ENCODE peak calls at places on chromosomes 13 and 19, in ten cellular contexts. C, Q, G, D, B, H, I, F, K and R are unnamed samples.

GRCh38 chr13:98089826-98090225 is 53.1 kb upstream of the FARP1 start:
- DNase-seq in C (no peak), Q (no peak), G (no peak), D (no peak), B (no peak), H (no peak), I (no peak), F (no peak), K (peak; percentile 21), R (no peak)

GRCh38 chr19:54947381-54947780 is at the start of gene NLRP7:
- DNase-seq in C (no peak), Q (no peak), G (no peak), D (no peak), B (no peak), H (no peak), I (no peak), F (peak; percentile 23), K (no peak), R (no peak)

GRCh38 chr13:21486322-21486721 is 27.2 kb upstream of the ZDHHC20 start:
- DNase-seq in C (no peak), Q (no peak), G (no peak), D (no peak), B (no peak), H (no peak), I (no peak), F (no peak), K (no peak), R (no peak)

GRCh38 chr19:49869009-49869483 is 1.7 kb upstream of the PNKP start:
- DNase-seq in C (no peak), Q (no peak), G (no peak), D (no peak), B (no peak), H (no peak), I (no peak), F (no peak), K (no peak), R (no peak)

GRCh38 chr13:42747399-42747873 is 33.9 kb upstream of the FAM216B start:
- DNase-seq in C (peak; percentile 11), Q (peak; percentile 30), G (no peak), D (no peak), B (no peak), H (no peak), I (peak; percentile 99), F (no peak), K (peak; percentile 100), R (no peak)

GRCh38 chr13:30830638-30830965 is 75.5 kb upstream of the MEDAG start:
- DNase-seq in C (no peak), Q (no peak), G (no peak), D (no peak), B (no peak), H (no peak), I (no peak), F (no peak), K (no peak), R (no peak)

GRCh38 chr13:19089315-19089714 is 92.3 kb downstream of the TUBA3C start:
- DNase-seq in C (no peak), Q (no peak), G (no peak), D (no peak), B (no peak), H (no peak), I (no peak), F (no peak), K (no peak), R (no peak)

GRCh38 chr19:55178781-55179569 is 1.1 kb downstream of the SYT5 start:
- DNase-seq in C (peak; percentile 90), Q (peak; percentile 69), G (peak; percentile 61), D (no peak), B (no peak), H (peak; percentile 91), I (peak; percentile 95), F (peak; percentile 93), K (peak; percentile 90), R (peak; percentile 83)

GRCh38 chr13:27775943-27776342 is 16.3 kb upstream of the GSX1 start:
- DNase-seq in C (no peak), Q (no peak), G (no peak), D (no peak), B (no peak), H (no peak), I (no peak), F (peak; percentile 29), K (no peak), R (no peak)

GRCh38 chr13:27774651-27775050 is 17.6 kb upstream of the GSX1 start:
- DNase-seq in C (no peak), Q (no peak), G (no peak), D (no peak), B (no peak), H (no peak), I (no peak), F (no peak), K (no peak), R (no peak)

GRCh38 chr13:27774169-27774568 is 18.1 kb upstream of the GSX1 start:
- DNase-seq in C (no peak), Q (no peak), G (no peak), D (no peak), B (no peak), H (no peak), I (no peak), F (no peak), K (no peak), R (no peak)

GRCh38 chr13:27772651-27773425 is 19.4 kb upstream of the GSX1 start:
- DNase-seq in C (no peak), Q (no peak), G (no peak), D (no peak), B (no peak), H (no peak), I (no peak), F (no peak), K (no peak), R (no peak)

GRCh38 chr13:27770809-27771208 is 21.5 kb upstream of the GSX1 start:
- DNase-seq in C (peak; percentile 30), Q (peak; percentile 53), G (no peak), D (no peak), B (no peak), H (no peak), I (peak; percentile 8), F (peak; percentile 56), K (peak; percentile 44), R (no peak)
- TF ChIP-seq CTCF in C (peak; percentile 20), Q (peak; percentile 19), G (no peak), D (peak; percentile 43), B (no peak), H (peak; percentile 56), I (peak; percentile 52), F (no peak), K (peak; percentile 65), R (peak; percentile 63)

DNA sequence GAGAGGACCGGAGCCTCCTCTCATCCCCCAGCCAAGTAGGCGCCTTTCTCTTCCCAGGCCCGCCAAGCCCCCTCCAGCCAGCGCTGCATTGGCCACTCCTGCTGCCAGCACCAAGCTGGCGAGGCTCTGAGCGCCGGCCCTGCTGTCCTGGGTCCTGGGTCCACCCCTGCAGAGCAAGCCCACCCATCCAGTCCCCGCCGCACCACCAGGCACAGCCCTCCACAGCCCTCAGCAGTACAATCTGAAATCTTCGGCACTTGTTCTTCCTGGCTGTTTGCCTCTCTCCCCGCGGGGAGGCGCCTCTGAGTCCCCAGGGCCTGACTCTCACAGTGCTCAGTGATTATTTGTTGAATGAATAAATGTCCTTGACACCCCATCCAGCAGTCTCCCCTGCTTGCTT is 236.4 kb upstream of the SGCG start:
- DNase-seq in C (no peak), Q (no peak), G (no peak), D (no peak), B (no peak), H (no peak), I (no peak), F (peak; percentile 43), K (no peak), R (no peak)
- TF ChIP-seq CTCF in C (no peak), Q (no peak), G (no peak), D (peak; percentile 26), B (no peak), H (no peak), I (no peak), F (no peak), K (no peak), R (no peak)

GRCh38 chr19:10226021-10226375 is 5.1 kb downstream of the S1PR2 start:
- DNase-seq in C (no peak), Q (no peak), G (no peak), D (no peak), B (no peak), H (no peak), I (no peak), F (no peak), K (no peak), R (no peak)

GRCh38 chr19:10228925-10229324 is 2.2 kb downstream of the S1PR2 start:
- DNase-seq in C (peak; percentile 9), Q (peak; percentile 35), G (no peak), D (no peak), B (no peak), H (peak; percentile 23), I (peak; percentile 35), F (peak; percentile 54), K (peak; percentile 61), R (no peak)

GRCh38 chr19:10226376-10227214 is 4.5 kb downstream of the S1PR2 start:
- DNase-seq in C (no peak), Q (no peak), G (peak; percentile 83), D (no peak), B (peak; percentile 54), H (no peak), I (peak; percentile 55), F (no peak), K (peak; percentile 64), R (peak; percentile 73)

GRCh38 chr19:10228393-10228792 is 2.7 kb downstream of the S1PR2 start:
- DNase-seq in C (no peak), Q (no peak), G (no peak), D (no peak), B (no peak), H (no peak), I (no peak), F (no peak), K (no peak), R (no peak)

GRCh38 chr19:10227215-10227971 is 3.7 kb downstream of the S1PR2 start:
- DNase-seq in C (no peak), Q (no peak), G (peak; percentile 32), D (no peak), B (no peak), H (no peak), I (no peak), F (peak; percentile 52), K (peak; percentile 47), R (no peak)
- TF ChIP-seq CTCF in C (no peak), Q (no peak), G (no peak), D (peak; percentile 65), B (no peak), H (no peak), I (peak; percentile 19), F (no peak), K (peak; percentile 38), R (peak; percentile 17)

GRCh38 chr19:11111771-11112144 is 22.5 kb downstream of the LDLR start:
- DNase-seq in C (no peak), Q (no peak), G (no peak), D (no peak), B (no peak), H (no peak), I (no peak), F (no peak), K (no peak), R (no peak)

GRCh38 chr19:11111117-11111770 is 22.0 kb downstream of the LDLR start:
- DNase-seq in C (no peak), Q (no peak), G (no peak), D (no peak), B (no peak), H (no peak), I (no peak), F (no peak), K (no peak), R (no peak)

GRCh38 chr19:11105014-11105636 is 15.9 kb downstream of the LDLR start:
- DNase-seq in C (no peak), Q (no peak), G (no peak), D (no peak), B (no peak), H (no peak), I (no peak), F (no peak), K (no peak), R (no peak)

GRCh38 chr19:11102944-11103343 is 13.7 kb downstream of the LDLR start:
- DNase-seq in C (no peak), Q (no peak), G (no peak), D (no peak), B (no peak), H (no peak), I (no peak), F (no peak), K (no peak), R (no peak)

DNA sequence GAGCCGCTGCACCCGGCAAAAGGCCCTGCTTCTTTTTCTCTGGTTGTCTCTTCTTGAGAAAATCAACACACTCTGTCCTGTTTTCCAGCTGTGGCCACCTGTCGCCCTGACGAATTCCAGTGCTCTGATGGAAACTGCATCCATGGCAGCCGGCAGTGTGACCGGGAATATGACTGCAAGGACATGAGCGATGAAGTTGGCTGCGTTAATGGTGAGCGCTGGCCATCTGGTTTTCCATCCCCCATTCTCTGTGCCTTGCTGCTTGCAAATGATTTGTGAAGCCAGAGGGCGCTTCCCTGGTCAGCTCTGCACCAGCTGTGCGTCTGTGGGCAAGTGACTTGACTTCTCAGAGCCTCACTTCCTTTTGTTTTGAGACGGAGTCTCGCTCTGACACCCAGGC is 17.2 kb downstream of the LDLR start:
- DNase-seq in C (no peak), Q (no peak), G (no peak), D (no peak), B (no peak), H (no peak), I (no peak), F (no peak), K (no peak), R (no peak)
- TF ChIP-seq CTCF in C (no peak), Q (no peak), G (no peak), D (no peak), B (no peak), H (no peak), I (no peak), F (no peak), K (no peak), R (no peak)